ENCODE peak calls at places on chromosomes 7 and 10, in five cellular contexts. L is WTC11, W is endothelial cell of umbilical vein, R is K562, A is HepG2. Z is an unnamed sample.

GRCh38 chr7:114645451-114645850 is 230.8 kb downstream of the FOXP2 start:
- DNase-seq in A (no peak), W (no peak), L (no peak), R (no peak), Z (no peak)

GRCh38 chr7:20219446-20220292 is 2.5 kb upstream of the MACC1 start:
- DNase-seq in W (peak; percentile 95), L (peak; percentile 34), R (peak; percentile 85), A (peak; percentile 99), Z (peak; percentile 39)

GRCh38 chr7:150374472-150374871 is 4.7 kb upstream of the ZNF775 start:
- DNase-seq in L (peak; percentile 8), R (no peak), A (no peak), W (no peak), Z (no peak)

GRCh38 chr7:107660381-107661080 is at the start of gene SLC26A4:
- DNase-seq in W (no peak), L (peak; percentile 15), A (no peak), R (no peak), Z (no peak)

GRCh38 chr7:43108255-43109011 is 4.0 kb upstream of the HECW1 start:
- DNase-seq in L (peak; percentile 93), W (peak; percentile 58), R (peak; percentile 74), A (peak; percentile 45), Z (peak; percentile 58)

GRCh38 chr10:85528318-85528652 is 838.3 kb downstream of the GRID1 start:
- DNase-seq in A (no peak), R (no peak), L (no peak), W (no peak), Z (no peak)

GRCh38 chr7:157495594-157495993 is 158.8 kb downstream of the DNAJB6 start:
- DNase-seq in A (no peak), R (no peak), W (no peak), L (no peak), Z (no peak)

GRCh38 chr10:84820596-84820995 is 492.2 kb downstream of the CCSER2 start:
- DNase-seq in L (no peak), W (no peak), A (no peak), R (no peak), Z (no peak)

GRCh38 chr10:51879238-51879637 is 179.8 kb upstream of the CSTF2T start:
- DNase-seq in A (no peak), W (peak; percentile 85), R (no peak), L (no peak), Z (peak; percentile 48)

GRCh38 chr10:92430103-92430502 is 139.1 kb downstream of the MARCHF5 start:
- DNase-seq in R (no peak), A (no peak), W (no peak), L (no peak), Z (no peak)

GRCh38 chr10:114821293-114821914 is at the start of gene FHIP2A:
- DNase-seq in A (peak; percentile 43), R (peak; percentile 81), W (peak; percentile 74), L (peak; percentile 82), Z (peak; percentile 61)

GRCh38 chr10:114824396-114824795 is 2.8 kb downstream of the FHIP2A start:
- DNase-seq in L (no peak), W (peak; percentile 29), R (no peak), A (no peak), Z (no peak)

GRCh38 chr10:114822771-114823463 is 1.3 kb downstream of the FHIP2A start:
- DNase-seq in R (no peak), L (no peak), A (peak; percentile 23), W (peak; percentile 89), Z (peak; percentile 36)

GRCh38 chr10:114819313-114819712 is 2.3 kb upstream of the FHIP2A start:
- DNase-seq in R (no peak), A (no peak), L (no peak), W (no peak), Z (no peak)

DNA sequence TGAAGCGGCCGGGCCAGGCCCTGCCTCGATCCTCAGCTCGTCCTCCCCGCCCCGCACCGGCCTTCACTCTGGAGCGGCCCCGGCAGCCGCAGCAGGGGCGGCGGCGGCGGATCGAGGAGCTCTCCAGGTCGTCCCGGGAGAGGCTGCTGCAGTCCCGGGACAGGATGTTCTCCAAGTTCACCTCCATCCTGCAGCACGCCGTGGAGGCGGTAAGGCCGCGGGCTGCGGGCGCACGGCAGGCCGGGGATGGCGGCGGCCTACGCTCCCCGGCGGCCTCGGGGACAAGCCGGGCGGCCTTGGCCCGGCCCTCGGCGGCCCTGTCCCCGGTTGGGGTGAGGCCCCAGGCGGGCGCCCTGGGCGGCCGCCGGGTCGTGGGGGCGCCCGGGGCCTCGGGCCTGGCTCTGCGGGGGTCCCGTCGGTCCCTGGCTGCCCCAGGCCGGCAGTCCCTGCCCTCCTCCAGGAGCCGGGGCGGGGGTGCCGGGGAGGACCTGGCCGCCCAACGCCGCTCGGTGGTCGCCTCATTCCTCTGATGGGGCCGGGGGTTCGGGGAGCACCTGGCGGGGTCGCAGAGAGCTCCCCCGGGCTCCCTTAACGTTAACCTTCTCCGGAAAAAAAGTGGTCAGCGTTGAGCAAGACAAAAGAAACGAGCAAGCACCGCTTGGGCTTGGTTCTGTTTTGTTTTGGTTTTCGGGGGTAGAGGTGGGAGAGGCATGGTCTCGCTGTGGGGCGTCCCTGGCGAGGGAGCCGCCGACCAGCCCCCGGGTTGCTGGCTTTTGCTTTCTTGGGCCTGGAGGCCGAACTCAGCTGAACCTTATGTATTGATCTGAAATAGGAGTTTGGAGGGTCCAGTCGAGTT is 563 bp downstream of the FHIP2A start:
- DNase-seq in W (peak; percentile 63), L (peak; percentile 26), R (peak; percentile 21), A (peak; percentile 6), Z (peak; percentile 46)
- TF ChIP-seq JUN in W (no peak), L (no peak), R (no peak), A (no peak), Z (no peak)

GRCh38 chr7:51019231-51019844 is 236.6 kb upstream of the GRB10 start:
- DNase-seq in A (no peak), L (no peak), R (no peak), W (no peak), Z (no peak)
- TF ChIP-seq JUN in A (no peak), L (no peak), R (no peak), W (no peak), Z (no peak)

GRCh38 chr7:32506266-32507054 is 11.2 kb downstream of the AVL9 start:
- DNase-seq in A (peak; percentile 10), R (peak; percentile 81), L (no peak), W (peak; percentile 64), Z (peak; percentile 71)
- TF ChIP-seq JUN in A (no peak), R (no peak), L (no peak), W (peak; percentile 57), Z (no peak)

DNA sequence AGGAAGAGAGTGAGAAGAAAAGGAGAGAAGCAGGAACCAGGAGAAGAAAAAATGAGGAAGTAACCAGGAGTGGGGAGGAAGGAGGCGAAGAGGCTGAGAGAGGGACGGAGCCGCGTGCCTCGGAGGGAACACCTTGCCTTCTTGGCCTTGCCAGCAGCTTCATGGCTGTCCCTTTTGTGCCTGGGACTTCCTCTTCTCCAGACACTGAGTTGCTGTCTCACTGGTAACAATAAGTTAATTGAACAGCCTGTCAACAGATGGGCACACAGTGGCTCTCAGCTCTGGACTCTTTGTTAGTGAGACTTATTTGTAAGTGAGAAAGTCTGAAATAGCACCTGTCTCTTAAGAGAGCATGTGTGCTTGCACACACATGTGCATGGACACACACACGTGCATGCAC is 83.2 kb downstream of the GATA3 start:
- DNase-seq in A (no peak), W (no peak), L (no peak), R (no peak), Z (no peak)
- TF ChIP-seq JUN in A (no peak), W (no peak), L (no peak), R (no peak), Z (no peak)

GRCh38 chr7:293681-294439 is 3.9 kb downstream of the FOXL3 start:
- DNase-seq in A (no peak), L (no peak), R (no peak), W (no peak), Z (no peak)
- TF ChIP-seq JUN in A (no peak), L (no peak), R (no peak), W (no peak), Z (no peak)

DNA sequence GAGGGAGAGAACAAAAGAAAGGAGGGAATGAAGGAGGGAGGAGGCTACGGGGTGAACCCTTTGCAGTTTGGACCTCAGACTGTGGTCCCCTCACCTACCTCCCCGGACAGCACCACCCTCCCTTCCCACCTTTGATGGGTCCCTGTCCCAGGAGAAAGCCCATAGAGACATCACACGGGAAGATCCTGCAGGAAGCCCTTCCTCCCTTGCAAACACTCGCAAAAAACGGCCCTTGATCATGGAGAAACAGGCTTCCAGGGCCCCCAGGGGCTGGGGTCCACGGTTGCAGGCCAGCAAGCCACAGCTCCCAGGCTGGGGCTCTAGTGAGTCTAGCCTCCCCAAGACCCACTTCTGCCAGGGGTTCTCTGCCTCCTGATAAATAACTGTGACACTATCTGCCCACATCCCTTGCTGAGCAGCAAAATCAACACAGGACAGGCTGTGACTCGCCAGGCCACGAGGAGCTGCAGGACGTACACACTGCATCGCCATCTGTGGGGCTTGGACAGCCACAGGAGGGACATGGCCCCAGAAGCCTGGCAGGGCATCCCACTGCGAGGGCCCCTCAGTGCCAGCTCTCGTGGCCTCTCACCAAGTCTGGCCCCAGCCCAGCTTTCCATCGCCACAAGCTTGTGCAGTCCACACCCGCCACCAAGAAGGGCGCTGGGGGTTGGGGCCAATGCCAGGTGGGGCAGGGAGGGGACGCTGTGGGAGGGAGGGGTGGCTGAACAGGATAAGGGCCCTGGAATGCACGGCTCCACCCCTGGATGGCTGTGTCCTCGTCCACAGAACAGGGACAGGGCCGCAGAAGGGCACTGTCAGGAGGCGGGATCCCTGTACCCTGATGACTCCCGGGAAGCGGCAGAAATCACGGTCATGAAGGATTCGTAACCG is 34.2 kb downstream of the PDGFA start:
- DNase-seq in W (no peak), A (no peak), L (peak; percentile 9), R (no peak), Z (no peak)
- TF ChIP-seq JUN in W (no peak), A (no peak), L (no peak), R (no peak), Z (no peak)

GRCh38 chr7:130274983-130275649 is 8.5 kb downstream of the CPA2 start:
- DNase-seq in A (no peak), W (no peak), L (peak; percentile 44), R (no peak), Z (no peak)

GRCh38 chr7:130273863-130274262 is 7.2 kb downstream of the CPA2 start:
- DNase-seq in A (no peak), W (no peak), R (no peak), L (no peak), Z (no peak)

GRCh38 chr7:130277763-130278643 is 11.3 kb downstream of the CPA2 start:
- DNase-seq in A (peak; percentile 25), R (peak; percentile 69), W (peak; percentile 58), L (peak; percentile 75), Z (peak; percentile 48)

GRCh38 chr7:130276796-130277762 is 10.4 kb downstream of the CPA2 start:
- DNase-seq in R (no peak), L (no peak), A (no peak), W (no peak), Z (no peak)

GRCh38 chr7:130275826-130276291 is 9.2 kb downstream of the CPA2 start:
- DNase-seq in R (no peak), L (no peak), W (no peak), A (no peak), Z (no peak)
- TF ChIP-seq JUN in R (no peak), L (no peak), W (no peak), A (no peak), Z (no peak)

Z was measured in A549.